ENCODE peak calls at places on chromosomes 11 and 22, in four cellular contexts. N, C, Z and Q are unnamed samples.

GRCh38 chr11:78941226-78941851 is 366.7 kb upstream of the NARS2 start:
- DNase-seq in N (no peak), C (no peak), Z (no peak), Q (no peak)

GRCh38 chr11:125689460-125689859 is 8.8 kb upstream of the ACRV1 start:
- DNase-seq in N (no peak), C (no peak), Z (no peak), Q (no peak)

GRCh38 chr11:132686827-132687370 is 845.4 kb downstream of the OPCML start:
- DNase-seq in N (no peak), C (no peak), Z (no peak), Q (no peak)

GRCh38 chr22:17706451-17706900 is 67.8 kb downstream of the BID start:
- DNase-seq in N (no peak), C (peak; percentile 89), Z (peak; percentile 36), Q (no peak)

GRCh38 chr11:118142809-118143208 is 9.8 kb downstream of the SCN4B start:
- DNase-seq in N (no peak), C (no peak), Z (no peak), Q (no peak)

GRCh38 chr22:37178350-37179125 is 9.5 kb downstream of the C1QTNF6 start:
- DNase-seq in N (no peak), C (no peak), Z (peak; percentile 67), Q (no peak)

GRCh38 chr11:119376197-119376847 is 5.2 kb downstream of the USP2 start:
- DNase-seq in N (no peak), C (no peak), Z (peak; percentile 88), Q (no peak)

GRCh38 chr11:44623321-44623715 is 57.9 kb downstream of the CD82 start:
- DNase-seq in N (no peak), C (no peak), Z (no peak), Q (no peak)

GRCh38 chr11:70883973-70884688 is 368.2 kb downstream of the SHANK2 start:
- DNase-seq in N (no peak), C (no peak), Z (no peak), Q (no peak)

GRCh38 chr22:38882480-38882879 is 10.5 kb upstream of the CBX6 start:
- DNase-seq in N (no peak), C (no peak), Z (no peak), Q (no peak)

GRCh38 chr11:68950268-68950667 is 30.5 kb downstream of the MRGPRD start:
- DNase-seq in N (peak; percentile 52), C (no peak), Z (no peak), Q (no peak)

GRCh38 chr11:75196426-75196825 is 44.1 kb upstream of the TPBGL start:
- DNase-seq in N (no peak), C (no peak), Z (no peak), Q (no peak)

GRCh38 chr11:33899383-33900037 is 7.6 kb upstream of the LMO2 start:
- DNase-seq in N (peak; percentile 57), C (no peak), Z (no peak), Q (no peak)

GRCh38 chr11:106789406-106789805 is 228.9 kb downstream of the GUCY1A2 start:
- DNase-seq in N (no peak), C (no peak), Z (no peak), Q (no peak)

GRCh38 chr11:102534261-102534872 is 3.8 kb upstream of the MMP7 start:
- DNase-seq in N (no peak), C (no peak), Z (peak; percentile 12), Q (no peak)

GRCh38 chr11:62577046-62577708 is 3.5 kb upstream of the EEF1G start:
- DNase-seq in N (no peak), C (no peak), Z (no peak), Q (no peak)
- TF ChIP-seq KDM1A in N (no peak), C (no peak), Z (no peak), Q (no peak)

GRCh38 chr22:49303061-49303735 is 524.5 kb downstream of the BRD1 start:
- DNase-seq in N (no peak), C (no peak), Z (no peak), Q (no peak)
- H3K9me3 ChIP-seq in N (no peaks in the 10 kb centered on the region), C (no peaks in the 10 kb centered on the region), Z (no peaks in the 10 kb centered on the region), Q (no peaks in the 10 kb centered on the region)

GRCh38 chr11:130214861-130215530 is 55.4 kb downstream of the ST14 start:
- DNase-seq in N (no peak), C (no peak), Z (no peak), Q (no peak)

GRCh38 chr11:130216591-130217132 is 57.1 kb downstream of the ST14 start:
- DNase-seq in N (no peak), C (no peak), Z (no peak), Q (no peak)

GRCh38 chr11:130217133-130217631 is 57.6 kb downstream of the ST14 start:
- DNase-seq in N (no peak), C (no peak), Z (no peak), Q (peak; percentile 52)

GRCh38 chr11:130215531-130216220 is 56.1 kb downstream of the ST14 start:
- DNase-seq in N (no peak), C (no peak), Z (no peak), Q (no peak)

DNA sequence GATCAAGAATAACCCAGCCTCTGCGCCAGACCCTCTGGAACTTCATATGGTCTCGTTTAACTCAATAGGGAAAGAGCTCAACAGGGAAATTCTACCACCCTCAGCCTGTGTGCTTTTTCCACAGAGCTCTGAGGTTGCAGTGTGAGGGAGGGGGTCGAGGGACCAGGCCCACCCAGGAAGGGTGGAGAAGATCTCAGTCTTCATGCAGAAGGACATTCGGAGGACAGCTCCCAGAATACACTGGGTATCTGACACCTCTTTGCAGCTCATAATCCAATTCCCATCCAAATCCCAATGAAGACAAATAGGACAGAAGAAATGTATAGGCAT is 56.6 kb downstream of the ST14 start:
- DNase-seq in N (no peak), C (no peak), Z (no peak), Q (no peak)
- TF ChIP-seq BRCA1 in N (no peak), C (no peak), Z (no peak), Q (no peak)

GRCh38 chr11:114377612-114378267 is 22.6 kb downstream of the C11orf71 start:
- DNase-seq in N (no peak), C (no peak), Z (no peak), Q (no peak)

GRCh38 chr11:114368918-114369680 is 31.2 kb downstream of the C11orf71 start:
- DNase-seq in N (no peak), C (no peak), Z (no peak), Q (no peak)

GRCh38 chr11:114379394-114380069 is 20.8 kb downstream of the C11orf71 start:
- DNase-seq in N (no peak), C (no peak), Z (no peak), Q (no peak)

DNA sequence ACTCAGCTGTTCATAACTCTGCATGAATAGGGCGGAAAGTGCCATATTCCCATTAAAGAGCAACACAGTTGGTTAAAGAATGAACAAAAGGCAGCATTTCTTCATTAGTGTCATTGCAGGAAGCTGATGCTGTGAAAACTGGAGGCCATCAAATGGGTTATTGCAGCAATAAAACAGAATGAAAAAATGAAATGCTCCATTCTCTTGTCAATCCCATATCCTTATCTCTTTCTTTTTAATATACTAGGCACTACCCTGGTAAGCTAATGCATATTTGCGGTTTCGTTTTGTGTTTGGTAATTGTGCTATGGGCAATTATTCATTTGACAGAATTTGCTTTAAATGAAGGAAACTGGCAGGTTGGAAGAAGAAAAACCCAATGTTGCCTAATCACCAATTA is 25.3 kb downstream of the C11orf71 start:
- DNase-seq in N (no peak), C (no peak), Z (no peak), Q (no peak)
- TF ChIP-seq KDM1A in N (no peak), C (no peak), Z (no peak), Q (no peak)

DNA sequence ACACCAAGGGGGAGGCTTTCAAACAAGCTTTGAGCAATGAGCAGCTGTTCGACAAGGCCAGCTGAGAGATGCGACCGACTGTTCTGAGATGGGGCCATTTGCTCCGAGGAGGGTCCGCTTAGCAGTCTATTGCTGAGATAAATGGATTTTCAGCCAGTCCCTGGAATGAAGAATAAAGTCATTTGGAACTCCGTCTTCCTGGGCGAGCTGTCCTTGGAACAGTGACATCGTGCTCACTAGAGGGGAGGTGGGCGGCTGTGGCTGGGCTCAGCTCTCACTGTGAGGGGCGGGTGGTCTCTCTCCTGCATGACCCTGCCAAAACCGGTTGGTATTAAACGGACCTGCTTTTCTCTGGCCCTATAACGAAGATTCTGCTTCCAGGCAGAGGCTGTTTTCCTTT is 537.4 kb downstream of the BRD1 start:
- DNase-seq in N (no peak), C (no peak), Z (no peak), Q (no peak)
- H3K9me3 ChIP-seq in N (no peaks in the 10 kb centered on the region), C (no peaks in the 10 kb centered on the region), Z (no peaks in the 10 kb centered on the region), Q (no peaks in the 10 kb centered on the region)

GRCh38 chr11:103608566-103608965 is 427.9 kb upstream of the DDI1 start:
- DNase-seq in N (no peak), C (no peak), Z (no peak), Q (no peak)

GRCh38 chr11:103604310-103604709 is 432.1 kb upstream of the DDI1 start:
- DNase-seq in N (no peak), C (no peak), Z (no peak), Q (no peak)

GRCh38 chr11:103610435-103610834 is 426.0 kb upstream of the DDI1 start:
- DNase-seq in N (no peak), C (no peak), Z (no peak), Q (no peak)

GRCh38 chr11:103609117-103610066 is 427.0 kb upstream of the DDI1 start:
- DNase-seq in N (no peak), C (no peak), Z (no peak), Q (no peak)
- TF ChIP-seq BRCA1 in N (no peak), C (no peak), Z (no peak), Q (no peak)

GRCh38 chr22:22770280-22770871 is 117.2 kb upstream of the IGLL5 start:
- DNase-seq in N (peak; percentile 100), C (no peak), Z (peak; percentile 30), Q (peak; percentile 92)
- TF ChIP-seq KDM1A in N (no peak), C (no peak), Z (no peak), Q (no peak)